ENCODE peak calls at places on chromosomes 11 and 22, in six cellular contexts. C, W, O, Y, X and B are unnamed samples.

GRCh38 chr22:28670691-28671261 is 8.9 kb downstream of the TTC28 start:
- DNase-seq in C (no peak), W (no peak), O (no peak), Y (no peak), X (no peak), B (no peak)

GRCh38 chr22:44192098-44192810 is 11.5 kb downstream of the PARVG start:
- DNase-seq in C (peak), W (no peak), O (peak), Y (no peak), X (peak), B (no peak)

GRCh38 chr11:69449320-69450063 is 32.0 kb upstream of the LINC01488 start:
- DNase-seq in C (peak), W (peak), O (peak), Y (no peak), X (no peak), B (peak)

GRCh38 chr11:74460481-74461154 is 6.7 kb downstream of the KCNE3 start:
- DNase-seq in C (no peak), W (no peak), O (no peak), Y (no peak), X (no peak), B (no peak)

GRCh38 chr11:45580399-45580798 is 85.0 kb downstream of the CHST1 start:
- DNase-seq in C (no peak), W (peak), O (no peak), Y (peak), X (peak), B (no peak)

GRCh38 chr11:121881806-121882205 is 234.2 kb downstream of the BLID start:
- DNase-seq in C (no peak), W (no peak), O (no peak), Y (no peak), X (no peak), B (no peak)

GRCh38 chr11:2213384-2213842 is 41.8 kb upstream of the TH start:
- DNase-seq in C (peak), W (peak), O (peak), Y (no peak), X (no peak), B (peak)

GRCh38 chr11:130023204-130023603 is 20.6 kb upstream of the PRDM10 start:
- DNase-seq in C (peak), W (no peak), O (no peak), Y (no peak), X (peak), B (no peak)

GRCh38 chr11:35682230-35683195 is 19.9 kb downstream of the TRIM44 start:
- DNase-seq in C (no peak), W (no peak), O (no peak), Y (no peak), X (no peak), B (no peak)

GRCh38 chr11:50075856-50076255 is 43.2 kb downstream of the OR4C45 start:
- DNase-seq in C (no peak), W (no peak), O (no peak), Y (no peak), X (no peak), B (no peak)

GRCh38 chr11:65262775-65263174 is 1.0 kb downstream of the POLA2 start:
- DNase-seq in C (no peak), W (no peak), O (no peak), Y (no peak), X (no peak), B (no peak)

GRCh38 chr11:101407324-101407723 is 176.5 kb downstream of the TRPC6 start:
- DNase-seq in C (no peak), W (no peak), O (no peak), Y (no peak), X (no peak), B (no peak)

GRCh38 chr22:22937894-22938480 is 50.4 kb downstream of the IGLL5 start:
- DNase-seq in C (no peak), W (no peak), O (no peak), Y (no peak), X (no peak), B (no peak)
- H3K27ac ChIP-seq in C (no peak), W (no peak), O (no peak), Y (no peak), X (no peak), B (no peak)

GRCh38 chr11:118618991-118619375 is 11.6 kb downstream of the PHLDB1 start:
- DNase-seq in C (peak), W (peak), O (peak), Y (no peak), X (no peak), B (peak)
- H3K27ac ChIP-seq in C (peak), W (peak), O (peak), Y (peak), X (peak), B (peak)

GRCh38 chr11:83027794-83028193 is 43.9 kb downstream of the RAB30 start:
- DNase-seq in C (no peak), W (no peak), O (no peak), Y (no peak), X (no peak), B (no peak)

GRCh38 chr11:83024270-83024854 is 47.3 kb downstream of the RAB30 start:
- DNase-seq in C (no peak), W (no peak), O (no peak), Y (no peak), X (no peak), B (no peak)

GRCh38 chr11:83023410-83023809 is 48.3 kb downstream of the RAB30 start:
- DNase-seq in C (no peak), W (no peak), O (no peak), Y (no peak), X (no peak), B (no peak)

GRCh38 chr11:83026229-83026628 is 45.5 kb downstream of the RAB30 start:
- DNase-seq in C (no peak), W (no peak), O (no peak), Y (no peak), X (no peak), B (no peak)

GRCh38 chr11:83025267-83025704 is 46.4 kb downstream of the RAB30 start:
- DNase-seq in C (no peak), W (no peak), O (no peak), Y (no peak), X (no peak), B (no peak)
- H3K27ac ChIP-seq in C (no peak), W (no peak), O (no peak), Y (no peak), X (no peak), B (no peak)

DNA sequence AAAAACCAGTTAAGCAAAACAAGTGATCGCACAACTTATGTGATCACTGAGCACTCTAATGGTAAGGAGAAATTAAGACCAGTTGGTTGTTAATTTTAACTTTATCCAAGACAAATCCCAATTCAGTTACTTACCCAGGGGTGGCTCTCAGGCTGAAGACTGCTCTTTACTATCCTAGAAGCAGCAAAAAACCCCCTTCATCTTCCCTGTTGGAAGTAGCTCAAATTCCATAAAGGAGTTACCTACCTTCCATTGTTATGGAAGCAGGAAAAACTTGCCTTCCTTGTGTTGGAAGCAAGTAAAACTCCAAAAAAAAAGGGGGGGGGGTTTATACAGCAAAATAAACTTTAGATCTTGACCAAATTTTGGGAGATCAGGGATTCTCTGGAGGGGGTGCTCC is 5.2 kb upstream of the MRPL16 start:
- DNase-seq in C (no peak), W (no peak), O (no peak), Y (no peak), X (no peak), B (no peak)
- H3K27ac ChIP-seq in C (no peak), W (no peak), O (no peak), Y (no peak), X (no peak), B (no peak)